ENCODE peak calls at places on chromosomes 4 and X, in eight cellular contexts. C, W, R, X, D, I, Y and Q are unnamed samples.

GRCh38 chr4:110371016-110371795 is 104.7 kb upstream of the ENPEP start:
- DNase-seq in C (no peak), R (no peak), I (no peak), D (no peak), W (no peak), Y (no peak), X (peak), Q (no peak)

GRCh38 chr4:108851346-108851745 is 88.5 kb upstream of the ETNPPL start:
- DNase-seq in D (no peak), R (no peak), I (peak), Y (peak), W (no peak), C (peak), X (no peak), Q (no peak)

GRCh38 chr4:5524900-5525299 is 183.5 kb downstream of the EVC2 start:
- DNase-seq in X (peak), R (no peak), C (peak), Y (peak), W (no peak), I (peak), D (no peak), Q (no peak)

GRCh38 chr4:148415500-148415899 is 26.7 kb downstream of the NR3C2 start:
- DNase-seq in R (no peak), X (peak), D (no peak), C (peak), Y (no peak), W (no peak), I (no peak), Q (no peak)

GRCh38 chr4:183100827-183101226 is 1.8 kb downstream of the WWC2 start:
- DNase-seq in X (no peak), I (no peak), Y (no peak), R (no peak), D (no peak), C (no peak), W (no peak), Q (no peak)

GRCh38 chr4:2829933-2830451 is 13.7 kb upstream of the ADD1 start:
- DNase-seq in R (peak), I (no peak), W (no peak), Y (no peak), C (no peak), X (no peak), D (no peak), Q (no peak)

GRCh38 chr4:137688651-137689050 is 156.4 kb upstream of the PCDH18 start:
- DNase-seq in C (no peak), X (no peak), R (no peak), I (no peak), W (no peak), D (no peak), Y (no peak), Q (no peak)

GRCh38 chr4:48985976-48986653 is at the start of gene CWH43:
- DNase-seq in W (no peak), Y (no peak), X (no peak), R (no peak), D (no peak), C (no peak), I (no peak), Q (no peak)

GRCh38 chr4:147975902-147976301 is 244.0 kb downstream of the ARHGAP10 start:
- DNase-seq in D (no peak), I (peak), W (no peak), Y (peak), X (no peak), R (no peak), C (peak), Q (no peak)

GRCh38 chrX:31237189-31237588 is 165.3 kb upstream of the FTHL17 start:
- DNase-seq in C (no peak), Y (no peak), D (no peak), X (no peak), I (no peak), W (no peak), R (no peak), Q (no peak)

GRCh38 chr4:100100985-100101384 is 89.3 kb downstream of the DDIT4L start:
- DNase-seq in Y (no peak), X (no peak), R (no peak), C (no peak), D (no peak), I (no peak), W (no peak), Q (no peak)

GRCh38 chr4:39539026-39539690 is 11.9 kb upstream of the UGDH start:
- DNase-seq in R (no peak), C (no peak), W (no peak), I (no peak), Y (no peak), X (peak), D (no peak), Q (no peak)

GRCh38 chrX:18252644-18253359 is 32.1 kb upstream of the BEND2 start:
- DNase-seq in W (no peak), X (peak), D (no peak), R (no peak), Y (no peak), I (peak), C (peak), Q (no peak)

GRCh38 chr4:177573487-177573886 is 131.2 kb upstream of the AGA start:
- DNase-seq in C (peak), W (no peak), I (peak), Y (peak), D (no peak), R (no peak), X (peak), Q (no peak)

GRCh38 chr4:55561884-55562283 is 15.2 kb upstream of the CLOCK start:
- DNase-seq in D (no peak), C (no peak), Y (no peak), R (no peak), I (no peak), X (no peak), W (no peak), Q (no peak)

GRCh38 chrX:147912093-147912801 is 528 bp downstream of the FMR1 start:
- DNase-seq in W (peak), C (peak), Y (peak), I (peak), X (peak), D (peak), R (no peak), Q (peak)

GRCh38 chrX:40646489-40647306 is 663 bp downstream of the CXorf38 start:
- DNase-seq in I (peak), X (peak), Y (peak), W (peak), C (peak), D (peak), R (peak), Q (no peak)

GRCh38 chr4:109302366-109303140 is at the start of gene COL25A1:
- DNase-seq in R (peak), D (peak), I (peak), X (no peak), Y (no peak), W (peak), C (peak), Q (no peak)

GRCh38 chrX:42485621-42486020 is 292.3 kb downstream of the PPP1R2C start:
- DNase-seq in D (no peak), C (no peak), W (no peak), X (peak), R (no peak), I (peak), Y (no peak), Q (no peak)

GRCh38 chr4:87819281-87819919 is 13.4 kb upstream of the MEPE start:
- DNase-seq in Y (peak), I (peak), C (peak), X (peak), R (no peak), W (no peak), D (no peak), Q (no peak)

GRCh38 chr4:152990471-152991131 is 54.5 kb downstream of the FHDC1 start:
- DNase-seq in D (no peak), W (no peak), X (no peak), Y (no peak), I (no peak), R (no peak), C (no peak), Q (peak)

GRCh38 chr4:59553063-59553738 is 1646.9 kb upstream of the ADGRL3 start:
- DNase-seq in W (no peak), I (peak), C (peak), R (no peak), Y (no peak), X (peak), D (no peak), Q (no peak)

GRCh38 chr4:5810151-5810550 is 82.7 kb downstream of the CRMP1 start:
- DNase-seq in W (no peak), D (no peak), Y (no peak), X (no peak), I (no peak), C (no peak), R (no peak), Q (no peak)

GRCh38 chrX:104285201-104285600 is 30.5 kb upstream of the ESX1 start:
- DNase-seq in R (no peak), W (no peak), C (no peak), Y (no peak), I (no peak), X (no peak), D (no peak), Q (no peak)

GRCh38 chr4:88728146-88728545 is 30.5 kb upstream of the NAP1L5 start:
- DNase-seq in I (no peak), W (no peak), R (no peak), X (no peak), D (no peak), C (no peak), Y (no peak), Q (peak)

GRCh38 chr4:114563536-114564315 is 34.9 kb upstream of the UGT8 start:
- DNase-seq in R (no peak), W (no peak), X (peak), Y (no peak), C (peak), I (peak), D (no peak), Q (no peak)

GRCh38 chrX:96650023-96650422 is 34.6 kb upstream of the DIAPH2 start:
- DNase-seq in W (no peak), I (no peak), Y (no peak), X (no peak), R (no peak), D (no peak), C (no peak), Q (no peak)

GRCh38 chrX:110755611-110756010 is 40.0 kb downstream of the CHRDL1 start:
- DNase-seq in W (no peak), X (peak), R (no peak), Y (no peak), D (no peak), I (peak), C (no peak), Q (no peak)

GRCh38 chr4:9704551-9705332 is 76.7 kb upstream of the DRD5 start:
- DNase-seq in W (no peak), Y (no peak), D (no peak), R (no peak), X (no peak), C (no peak), I (no peak), Q (no peak)

GRCh38 chr4:74540193-74540592 is 95.3 kb downstream of the AREG start:
- DNase-seq in C (peak), Y (peak), X (peak), D (no peak), R (no peak), I (peak), W (no peak), Q (no peak)

GRCh38 chr4:62070291-62070852 is 870.2 kb downstream of the ADGRL3 start:
- DNase-seq in D (no peak), I (no peak), R (no peak), X (no peak), Y (no peak), C (no peak), W (no peak), Q (no peak)

GRCh38 chrX:69186651-69187050 is 21.4 kb upstream of the PJA1 start:
- DNase-seq in Y (no peak), D (no peak), X (no peak), I (no peak), C (no peak), W (no peak), R (no peak), Q (no peak)